ENCODE peak calls at places on chromosome 4, in five cellular contexts. R, F, U, G and A are unnamed samples.

GRCh38 chr4:42436950-42437349 is 39.7 kb downstream of the SHISA3 start:
- DNase-seq in R (no peak), F (no peak), U (no peak), G (no peak), A (no peak)

GRCh38 chr4:141540643-141541042 is 95.7 kb upstream of the IL15 start:
- DNase-seq in R (peak; percentile 60), F (no peak), U (no peak), G (peak; percentile 37), A (no peak)

GRCh38 chr4:3530051-3530450 is 2.2 kb downstream of the LRPAP1 start:
- DNase-seq in R (no peak), F (no peak), U (no peak), G (no peak), A (no peak)

GRCh38 chr4:107094332-107094731 is 58.2 kb upstream of the DKK2 start:
- DNase-seq in R (peak; percentile 20), F (peak; percentile 76), U (peak; percentile 25), G (peak; percentile 48), A (no peak)

GRCh38 chr4:41678951-41679350 is 69.6 kb downstream of the PHOX2B start:
- DNase-seq in R (no peak), F (no peak), U (no peak), G (no peak), A (no peak)

GRCh38 chr4:159175165-159175988 is 72.5 kb downstream of the RAPGEF2 start:
- DNase-seq in R (peak; percentile 94), F (peak; percentile 97), U (peak; percentile 77), G (peak; percentile 91), A (peak; percentile 72)

GRCh38 chr4:164648151-164648848 is 105.6 kb upstream of the SMIM31 start:
- DNase-seq in R (no peak), F (no peak), U (no peak), G (no peak), A (no peak)

GRCh38 chr4:30769093-30769492 is 48.9 kb downstream of the PCDH7 start:
- DNase-seq in R (no peak), F (peak; percentile 84), U (no peak), G (no peak), A (no peak)

GRCh38 chr4:150181536-150181935 is 103.3 kb downstream of the DCLK2 start:
- DNase-seq in R (peak; percentile 62), F (peak; percentile 42), U (no peak), G (peak; percentile 62), A (no peak)

GRCh38 chr4:17597517-17597916 is 16.9 kb upstream of the MED28 start:
- DNase-seq in R (peak; percentile 6), F (peak; percentile 16), U (no peak), G (peak; percentile 15), A (no peak)

GRCh38 chr4:20317424-20317985 is 65.8 kb downstream of the SLIT2 start:
- DNase-seq in R (no peak), F (no peak), U (no peak), G (no peak), A (no peak)

GRCh38 chr4:54683616-54684346 is 26.0 kb downstream of the KIT start:
- DNase-seq in R (no peak), F (peak; percentile 75), U (peak; percentile 41), G (peak; percentile 14), A (no peak)

GRCh38 chr4:154029171-154029570 is 240.3 kb upstream of the SFRP2 start:
- DNase-seq in R (no peak), F (no peak), U (no peak), G (no peak), A (no peak)

GRCh38 chr4:56215901-56216300 is 171.4 kb downstream of the AASDH start:
- DNase-seq in R (peak; percentile 7), F (peak; percentile 41), U (peak; percentile 42), G (peak; percentile 28), A (no peak)

GRCh38 chr4:95957054-95957453 is 117.2 kb downstream of the PDHA2 start:
- DNase-seq in R (no peak), F (no peak), U (no peak), G (no peak), A (no peak)

GRCh38 chr4:190018201-190018920 is 8.7 kb downstream of the FRG2 start:
- DNase-seq in R (no peak), F (no peak), U (no peak), G (no peak), A (no peak)

GRCh38 chr4:157244348-157244747 is 23.8 kb downstream of the GRIA2 start:
- DNase-seq in R (no peak), F (no peak), U (no peak), G (no peak), A (no peak)

GRCh38 chr4:153534792-153535629 is 68.9 kb downstream of the TMEM131L start:
- DNase-seq in R (no peak), F (peak; percentile 41), U (peak; percentile 43), G (no peak), A (no peak)

GRCh38 chr4:88735554-88735953 is 37.9 kb upstream of the NAP1L5 start:
- DNase-seq in R (peak; percentile 40), F (no peak), U (no peak), G (no peak), A (no peak)

GRCh38 chr4:88737304-88738015 is 39.8 kb upstream of the NAP1L5 start:
- DNase-seq in R (peak; percentile 12), F (peak; percentile 19), U (no peak), G (peak; percentile 17), A (no peak)

GRCh38 chr4:88736264-88736663 is 38.6 kb upstream of the NAP1L5 start:
- DNase-seq in R (no peak), F (no peak), U (no peak), G (no peak), A (no peak)

GRCh38 chr4:88738714-88739366 is 41.2 kb upstream of the NAP1L5 start:
- DNase-seq in R (peak; percentile 32), F (no peak), U (peak; percentile 74), G (no peak), A (no peak)

GRCh38 chr4:88738146-88738545 is 40.5 kb upstream of the NAP1L5 start:
- DNase-seq in R (no peak), F (no peak), U (no peak), G (no peak), A (no peak)
- H4K8ac ChIP-seq in R (no peak overlapping the region), F (no peak overlapping the region), U (no peak overlapping the region), G (no peak overlapping the region), A (no peak overlapping the region)

DNA sequence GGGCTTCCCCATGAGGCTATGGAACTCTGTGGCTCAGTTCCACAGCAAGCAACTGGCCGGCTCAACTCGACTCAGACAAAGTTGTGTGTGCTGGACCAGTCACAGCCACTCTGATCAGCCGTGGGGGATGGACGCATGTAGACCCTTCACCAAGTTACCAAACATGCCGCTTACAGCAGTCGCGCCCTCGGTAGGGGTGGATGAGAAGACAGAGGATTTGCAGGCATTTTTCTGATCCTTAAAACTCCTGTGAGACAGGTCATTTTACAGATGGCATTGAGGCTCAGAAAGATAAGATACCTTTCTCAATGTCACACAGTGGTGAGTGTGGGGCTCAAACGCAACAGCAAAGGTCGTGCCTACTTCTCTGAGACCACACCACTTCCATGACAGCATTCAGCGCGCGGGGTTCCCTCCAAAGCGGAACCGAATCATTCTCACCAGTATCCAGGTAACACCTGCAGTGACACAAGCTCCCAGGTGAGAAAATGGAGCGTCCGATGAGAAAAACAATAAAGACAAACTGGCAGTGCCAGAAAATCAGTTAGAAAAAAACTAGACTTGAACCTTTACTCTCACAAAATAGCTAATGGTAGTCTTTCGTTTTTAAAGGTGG is 83.6 kb downstream of the RELL1 start:
- DNase-seq in R (no peak), F (no peak), U (peak; percentile 36), G (no peak), A (no peak)
- H2BK15ac ChIP-seq in R (no peak overlapping the region), F (no peak overlapping the region), U (no peak overlapping the region), G (no peak overlapping the region), A (no peak overlapping the region)

DNA sequence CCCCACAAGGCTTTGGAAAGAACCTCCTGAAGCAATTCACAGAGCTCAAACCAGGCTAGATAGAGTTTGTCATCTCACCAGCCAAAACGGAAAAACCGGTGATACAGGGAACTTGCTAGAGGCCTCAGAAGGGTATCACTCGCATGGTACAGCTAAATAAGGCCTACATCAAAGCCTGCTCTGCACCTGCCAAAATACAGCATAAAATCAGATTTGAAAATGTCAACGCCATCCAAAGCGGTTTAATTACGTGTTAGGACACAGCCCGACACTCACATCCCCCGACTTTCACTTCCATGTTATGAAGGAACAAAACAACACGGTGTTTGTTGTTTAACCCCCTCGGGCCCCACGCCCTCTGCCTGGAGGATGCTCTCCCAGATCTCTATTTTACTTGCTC is 65.0 kb downstream of the MAPK10 start:
- DNase-seq in R (no peak), F (no peak), U (no peak), G (no peak), A (no peak)
- H4K8ac ChIP-seq in R (no peak overlapping the region), F (no peak overlapping the region), U (no peak overlapping the region), G (no peak overlapping the region), A (no peak overlapping the region)

DNA sequence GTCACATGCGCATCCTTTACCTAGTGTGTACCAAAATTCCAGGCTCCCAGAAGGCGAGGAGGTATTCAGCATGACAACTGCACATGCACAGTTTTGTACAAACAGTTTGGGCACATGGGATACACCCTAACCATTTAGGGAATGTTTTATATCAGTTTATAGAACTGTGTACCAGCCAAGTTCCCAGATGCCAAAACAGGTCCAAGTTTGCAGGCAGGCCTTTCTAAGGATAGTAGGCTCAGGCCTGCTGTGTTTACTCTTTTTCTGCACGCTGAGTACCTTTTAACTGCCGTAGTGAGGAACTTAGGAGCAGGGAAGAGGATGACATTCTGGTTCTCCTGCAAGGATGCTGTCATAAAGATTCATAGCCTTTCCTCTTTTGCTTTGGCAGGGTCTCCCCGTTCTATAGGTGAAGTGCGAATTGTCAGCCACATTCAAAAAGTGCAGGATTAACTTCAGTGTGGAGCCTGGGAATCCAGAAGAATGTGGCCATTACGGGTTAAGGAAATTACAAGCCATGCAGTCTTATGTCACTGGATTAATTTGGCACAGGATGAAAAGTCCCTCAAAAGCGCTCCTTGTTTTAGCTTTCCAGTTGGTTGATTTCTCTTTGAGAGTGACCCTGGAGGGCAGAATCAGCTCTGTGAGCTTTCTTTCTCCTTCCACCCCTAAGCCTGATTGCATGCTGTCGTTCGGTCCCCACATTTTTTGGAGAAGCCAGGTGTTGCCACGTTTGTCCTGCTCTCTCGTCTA is 259.8 kb downstream of the ARHGAP10 start:
- DNase-seq in R (no peak), F (no peak), U (no peak), G (no peak), A (peak; percentile 41)
- H2BK15ac ChIP-seq in R (no peak overlapping the region), F (no peak overlapping the region), U (no peak overlapping the region), G (no peak overlapping the region), A (no peak overlapping the region)

DNA sequence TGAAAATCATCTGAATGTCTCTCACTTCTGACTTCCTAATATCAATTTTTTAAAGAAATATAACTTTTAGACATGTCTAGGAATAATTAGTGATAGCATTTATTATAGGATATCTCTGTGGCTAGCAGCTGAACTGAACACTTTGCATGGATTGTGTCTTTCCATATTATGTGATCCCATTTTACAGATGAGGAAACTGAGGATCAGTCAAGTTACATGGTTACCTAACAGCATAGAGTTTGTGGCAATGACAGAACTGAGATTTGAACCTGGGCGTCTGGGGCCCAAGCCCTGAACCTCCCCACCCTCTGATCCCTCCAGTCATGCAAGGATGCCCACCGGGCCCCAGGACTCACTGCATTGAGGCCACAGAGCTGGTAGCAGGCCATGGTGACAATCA is 101.3 kb downstream of the SLC2A9 start:
- DNase-seq in R (no peak), F (no peak), U (no peak), G (no peak), A (no peak)
- H4K8ac ChIP-seq in R (no peak overlapping the region), F (no peak overlapping the region), U (no peak overlapping the region), G (no peak overlapping the region), A (no peak overlapping the region)

DNA sequence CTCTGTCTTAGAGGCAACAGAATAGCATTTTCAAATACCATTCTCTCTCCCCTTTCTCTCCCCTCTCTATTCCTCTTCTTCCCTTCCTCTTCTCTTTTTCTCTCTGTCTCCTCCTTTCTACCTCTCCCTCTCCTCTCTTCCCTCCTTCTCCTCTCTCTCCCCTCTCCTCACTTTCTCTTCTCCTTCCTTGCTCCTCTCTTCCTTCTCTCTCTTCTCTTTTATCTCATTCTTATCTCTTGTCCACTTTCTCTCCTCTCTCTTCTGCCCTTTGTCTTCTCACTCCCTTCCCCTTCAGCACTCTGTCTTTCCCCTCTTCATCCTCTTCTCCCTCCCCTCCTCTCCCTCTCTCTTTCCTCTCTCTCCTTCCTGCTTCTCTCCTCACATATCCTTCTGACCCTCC is 2265.8 kb upstream of the TENM3 start:
- DNase-seq in R (no peak), F (no peak), U (no peak), G (no peak), A (no peak)
- H2BK15ac ChIP-seq in R (no peak overlapping the region), F (no peak overlapping the region), U (no peak overlapping the region), G (no peak overlapping the region), A (no peak overlapping the region)